ENCODE peak calls at places on chromosome 1, in six cellular contexts. I, U, P, O, J and B are unnamed samples.

GRCh38 chr1:240539031-240539430 is 72.9 kb downstream of the GREM2 start:
- DNase-seq in I (no peak), U (no peak), P (no peak), O (no peak), J (no peak), B (no peak)

GRCh38 chr1:90045853-90046563 is 51.1 kb downstream of the ZNF326 start:
- DNase-seq in I (peak), U (peak), P (peak), O (peak), J (no peak), B (peak)

GRCh38 chr1:202124107-202124506 is 1.4 kb downstream of the GPR37L1 start:
- DNase-seq in I (no peak), U (no peak), P (no peak), O (no peak), J (no peak), B (no peak)

GRCh38 chr1:98147280-98147679 is 226.4 kb upstream of the DPYD start:
- DNase-seq in I (no peak), U (no peak), P (no peak), O (no peak), J (no peak), B (no peak)

GRCh38 chr1:62142550-62142949 is 52.1 kb upstream of the L1TD1 start:
- DNase-seq in I (no peak), U (no peak), P (no peak), O (no peak), J (no peak), B (no peak)

GRCh38 chr1:21216835-21217811 is 40.4 kb upstream of the EIF4G3 start:
- DNase-seq in I (peak), U (peak), P (peak), O (peak), J (no peak), B (peak)

GRCh38 chr1:23629728-23630290 is 61.8 kb upstream of the RPL11 start:
- DNase-seq in I (no peak), U (no peak), P (no peak), O (no peak), J (no peak), B (no peak)

GRCh38 chr1:169495050-169495740 is 9.5 kb upstream of the SLC19A2 start:
- DNase-seq in I (no peak), U (no peak), P (no peak), O (no peak), J (no peak), B (no peak)

GRCh38 chr1:153886127-153886526 is 36.6 kb downstream of the GATAD2B start:
- DNase-seq in I (no peak), U (no peak), P (no peak), O (no peak), J (no peak), B (no peak)

GRCh38 chr1:231571904-231572303 is 43.4 kb downstream of the TSNAX start:
- DNase-seq in I (no peak), U (no peak), P (no peak), O (no peak), J (no peak), B (no peak)

GRCh38 chr1:178075323-178075722 is 18.6 kb upstream of the RASAL2 start:
- DNase-seq in I (no peak), U (no peak), P (no peak), O (no peak), J (no peak), B (no peak)
- TF ChIP-seq BHLHE40 in I (no peak), U (no peak), P (no peak), O (no peak), J (no peak), B (no peak)

GRCh38 chr1:9351654-9352271 is 59.1 kb downstream of the SPSB1 start:
- DNase-seq in I (no peak), U (no peak), P (no peak), O (no peak), J (no peak), B (no peak)

GRCh38 chr1:9349331-9349851 is 56.7 kb downstream of the SPSB1 start:
- DNase-seq in I (peak), U (no peak), P (no peak), O (no peak), J (no peak), B (no peak)

GRCh38 chr1:9350960-9351359 is 58.3 kb downstream of the SPSB1 start:
- DNase-seq in I (no peak), U (no peak), P (no peak), O (no peak), J (no peak), B (no peak)

GRCh38 chr1:9352364-9353140 is 59.9 kb downstream of the SPSB1 start:
- DNase-seq in I (no peak), U (no peak), P (no peak), O (no peak), J (no peak), B (no peak)

GRCh38 chr1:9350011-9350907 is 57.6 kb downstream of the SPSB1 start:
- DNase-seq in I (peak), U (no peak), P (no peak), O (no peak), J (no peak), B (no peak)
- TF ChIP-seq BHLHE40 in I (peak), U (no peak), P (no peak), O (no peak), J (no peak), B (no peak)

GRCh38 chr1:26224606-26225005 is 9.4 kb upstream of the CEP85 start:
- DNase-seq in I (no peak), U (no peak), P (no peak), O (no peak), J (no peak), B (no peak)
- TF ChIP-seq BHLHE40 in I (no peak), U (no peak), P (no peak), O (no peak), J (no peak), B (no peak)

GRCh38 chr1:232954594-232955365 is 4.4 kb downstream of the NTPCR start:
- DNase-seq in I (peak), U (no peak), P (no peak), O (no peak), J (no peak), B (no peak)

GRCh38 chr1:232950919-232951579 is 638 bp downstream of the NTPCR start:
- DNase-seq in I (peak), U (peak), P (peak), O (peak), J (no peak), B (peak)

GRCh38 chr1:232953176-232953524 is 2.7 kb downstream of the NTPCR start:
- DNase-seq in I (no peak), U (no peak), P (no peak), O (no peak), J (no peak), B (no peak)

GRCh38 chr1:232951605-232952004 is 1.2 kb downstream of the NTPCR start:
- DNase-seq in I (no peak), U (no peak), P (no peak), O (no peak), J (no peak), B (no peak)

DNA sequence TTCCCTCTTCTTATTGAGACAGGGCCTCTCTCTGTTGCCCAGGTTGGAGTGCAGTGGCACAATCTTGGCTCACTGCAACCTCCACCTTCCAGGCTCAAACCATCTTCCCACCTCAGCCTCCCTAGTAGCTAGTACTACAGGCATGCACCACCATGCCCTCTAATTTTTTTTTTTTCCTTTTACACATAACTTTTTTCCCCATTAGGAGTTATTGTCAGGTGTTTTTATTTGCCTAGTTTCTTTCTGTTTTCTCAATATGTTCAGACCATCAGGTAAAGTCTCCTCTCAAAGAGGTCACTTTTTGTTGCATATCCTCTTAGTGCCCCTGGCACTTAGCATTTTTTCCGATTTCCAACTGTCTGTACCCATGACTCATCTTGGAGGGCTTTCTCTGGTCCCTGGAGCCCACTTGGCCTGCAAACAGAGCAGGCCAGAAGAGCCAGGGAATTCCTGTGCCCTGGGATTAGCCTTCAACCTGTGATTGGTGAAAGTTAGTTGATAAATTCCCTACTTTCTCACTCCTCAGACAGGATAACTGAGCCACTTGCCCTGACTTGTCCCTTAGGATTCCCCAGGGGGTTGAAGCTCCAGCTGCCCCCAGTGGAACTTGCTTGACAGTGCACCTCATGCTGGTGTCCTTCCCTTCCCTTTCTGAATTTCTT is 2.2 kb downstream of the NTPCR start:
- DNase-seq in I (peak), U (peak), P (peak), O (peak), J (peak), B (peak)
- TF ChIP-seq BHLHE40 in I (no peak), U (no peak), P (no peak), O (no peak), J (no peak), B (no peak)

GRCh38 chr1:49297783-49298182 is 521.1 kb upstream of the BEND5 start:
- DNase-seq in I (no peak), U (no peak), P (no peak), O (no peak), J (no peak), B (no peak)
- TF ChIP-seq BHLHE40 in I (no peak), U (no peak), P (no peak), O (no peak), J (no peak), B (no peak)